ENCODE peak calls at places on chromosomes 2 and 18, in eight cellular contexts. I is SK-N-SH; Z is lung; E is neural progenitor cell; C is brain microvascular endothelial cell; D is fibroblast of lung; T is thyroid gland; A is CD8-positive, alpha-beta memory T cell. G is an unnamed sample. For H3K36me3, the result is how much of the 10 kb centered on the place peaks cover.

GRCh38 chr18:60064271-60064670 is 164.5 kb downstream of the PMAIP1 start:
- DNase-seq in I (no peak), Z (no peak), E (no peak), C (no peak), D (peak), T (no peak), A (no peak), G (no peak)

GRCh38 chr18:62629031-62629430 is 86.3 kb upstream of the PHLPP1 start:
- DNase-seq in I (no peak), Z (no peak), E (no peak), C (no peak), D (no peak), T (no peak), A (no peak), G (no peak)

GRCh38 chr18:7658701-7659100 is 91.6 kb downstream of the PTPRM start:
- DNase-seq in I (no peak), Z (no peak), E (no peak), C (no peak), D (peak), T (no peak), A (no peak), G (no peak)

GRCh38 chr2:190829642-190830041 is 51.0 kb upstream of the GLS start:
- DNase-seq in I (no peak), Z (no peak), E (no peak), C (no peak), D (no peak), T (no peak), A (no peak), G (no peak)

GRCh38 chr18:9380101-9380500 is 45.5 kb downstream of the TWSG1 start:
- DNase-seq in I (no peak), Z (no peak), E (no peak), C (no peak), D (peak), T (no peak), A (no peak), G (no peak)

GRCh38 chr2:42239289-42239661 is 70.1 kb downstream of the EML4 start:
- DNase-seq in I (no peak), Z (no peak), E (no peak), C (no peak), D (no peak), T (no peak), A (no peak), G (no peak)

GRCh38 chr18:48007955-48008701 is 77.7 kb upstream of the SMAD2 start:
- DNase-seq in I (peak), Z (peak), E (peak), C (no peak), D (peak), T (peak), A (no peak), G (peak)

GRCh38 chr18:55337153-55337552 is 250.8 kb downstream of the TCF4 start:
- DNase-seq in I (no peak), Z (no peak), E (no peak), C (no peak), D (no peak), T (no peak), A (no peak), G (no peak)

GRCh38 chr2:144464730-144465129 is 55.2 kb downstream of the ZEB2 start:
- DNase-seq in I (no peak), Z (no peak), E (no peak), C (no peak), D (no peak), T (no peak), A (no peak), G (no peak)

GRCh38 chr2:167342769-167343168 is 454.5 kb downstream of the XIRP2 start:
- DNase-seq in I (peak), Z (no peak), E (peak), C (no peak), D (no peak), T (no peak), A (no peak), G (no peak)

GRCh38 chr2:167340322-167340721 is 452.0 kb downstream of the XIRP2 start:
- DNase-seq in I (no peak), Z (no peak), E (no peak), C (no peak), D (no peak), T (no peak), A (no peak), G (no peak)

DNA sequence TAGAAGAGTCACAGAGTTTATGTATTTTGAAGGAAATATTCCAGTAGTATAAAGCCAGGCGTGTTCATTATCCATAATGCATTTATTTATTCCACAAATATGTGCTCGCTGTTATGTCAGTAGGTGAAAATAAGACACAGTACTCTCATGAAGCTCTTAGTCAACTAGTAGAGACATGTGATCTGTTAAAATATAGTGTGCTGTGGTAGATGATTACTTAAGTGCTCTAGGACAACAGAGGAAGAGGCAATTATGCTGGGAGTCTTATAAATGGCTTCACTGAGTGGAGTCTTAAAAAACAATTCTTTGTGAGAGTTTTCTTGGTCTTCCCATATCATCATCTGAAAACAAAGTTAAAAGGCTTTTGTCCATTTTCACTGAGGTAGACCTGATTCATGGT is 457.3 kb downstream of the XIRP2 start:
- DNase-seq in I (no peak), Z (no peak), E (no peak), C (no peak), D (no peak), T (no peak), A (no peak), G (no peak)
- H3K27ac ChIP-seq in I (no peak), Z (no peak), E (no peak), C (no peak), D (no peak), T (no peak), A (no peak), G (no peak)

DNA sequence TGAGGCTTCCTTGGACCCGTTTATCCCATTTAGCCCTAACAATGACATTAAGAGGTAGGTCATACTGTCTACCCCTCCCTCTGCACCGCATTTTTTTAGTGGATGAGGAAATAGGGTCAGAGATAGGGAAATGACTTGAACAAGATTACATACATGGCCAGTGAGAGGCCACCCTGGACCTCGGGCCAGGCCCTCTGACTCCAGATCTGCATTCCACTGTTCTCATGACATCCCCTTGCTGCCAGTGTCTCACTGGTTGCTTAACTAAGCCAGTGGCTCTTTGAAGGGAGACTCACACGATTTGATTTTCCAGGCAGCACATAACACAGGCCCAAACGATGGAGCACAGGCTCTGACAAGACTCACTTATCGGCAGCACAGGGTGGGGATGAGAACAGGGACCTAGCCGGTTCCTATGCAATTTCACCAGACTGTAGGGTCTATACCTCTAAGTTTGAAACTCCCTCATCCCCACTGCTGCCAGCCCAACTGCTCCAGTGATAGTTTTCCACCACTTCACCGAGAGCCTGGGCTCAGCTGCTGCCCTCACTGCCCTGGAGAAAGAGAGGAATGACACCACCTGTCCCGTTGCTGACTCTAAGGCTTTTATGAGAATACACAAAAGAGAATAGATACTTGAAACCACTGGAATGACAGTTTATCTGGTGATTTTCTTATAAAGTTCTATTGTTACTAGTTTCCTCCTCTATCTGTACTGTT is 82.5 kb downstream of the TMEM247 start:
- DNase-seq in I (no peak), Z (no peak), E (no peak), C (no peak), D (no peak), T (no peak), A (no peak), G (no peak)
- H3K36me3 ChIP-seq in I (under half), Z (under half), E (under half), C (under half), D (under half), T (under half), A (under half), G (under half)

GRCh38 chr2:120740375-120740764 is 4.7 kb downstream of the GLI2 start:
- DNase-seq in I (no peak), Z (no peak), E (peak), C (no peak), D (no peak), T (no peak), A (no peak), G (no peak)

GRCh38 chr2:120738786-120739771 is 3.4 kb downstream of the GLI2 start:
- DNase-seq in I (no peak), Z (peak), E (peak), C (no peak), D (no peak), T (no peak), A (no peak), G (peak)

GRCh38 chr2:120740765-120741513 is 5.3 kb downstream of the GLI2 start:
- DNase-seq in I (peak), Z (peak), E (peak), C (no peak), D (peak), T (no peak), A (no peak), G (no peak)

GRCh38 chr2:120743657-120744056 is 8.0 kb downstream of the GLI2 start:
- DNase-seq in I (no peak), Z (peak), E (no peak), C (no peak), D (no peak), T (no peak), A (no peak), G (no peak)

DNA sequence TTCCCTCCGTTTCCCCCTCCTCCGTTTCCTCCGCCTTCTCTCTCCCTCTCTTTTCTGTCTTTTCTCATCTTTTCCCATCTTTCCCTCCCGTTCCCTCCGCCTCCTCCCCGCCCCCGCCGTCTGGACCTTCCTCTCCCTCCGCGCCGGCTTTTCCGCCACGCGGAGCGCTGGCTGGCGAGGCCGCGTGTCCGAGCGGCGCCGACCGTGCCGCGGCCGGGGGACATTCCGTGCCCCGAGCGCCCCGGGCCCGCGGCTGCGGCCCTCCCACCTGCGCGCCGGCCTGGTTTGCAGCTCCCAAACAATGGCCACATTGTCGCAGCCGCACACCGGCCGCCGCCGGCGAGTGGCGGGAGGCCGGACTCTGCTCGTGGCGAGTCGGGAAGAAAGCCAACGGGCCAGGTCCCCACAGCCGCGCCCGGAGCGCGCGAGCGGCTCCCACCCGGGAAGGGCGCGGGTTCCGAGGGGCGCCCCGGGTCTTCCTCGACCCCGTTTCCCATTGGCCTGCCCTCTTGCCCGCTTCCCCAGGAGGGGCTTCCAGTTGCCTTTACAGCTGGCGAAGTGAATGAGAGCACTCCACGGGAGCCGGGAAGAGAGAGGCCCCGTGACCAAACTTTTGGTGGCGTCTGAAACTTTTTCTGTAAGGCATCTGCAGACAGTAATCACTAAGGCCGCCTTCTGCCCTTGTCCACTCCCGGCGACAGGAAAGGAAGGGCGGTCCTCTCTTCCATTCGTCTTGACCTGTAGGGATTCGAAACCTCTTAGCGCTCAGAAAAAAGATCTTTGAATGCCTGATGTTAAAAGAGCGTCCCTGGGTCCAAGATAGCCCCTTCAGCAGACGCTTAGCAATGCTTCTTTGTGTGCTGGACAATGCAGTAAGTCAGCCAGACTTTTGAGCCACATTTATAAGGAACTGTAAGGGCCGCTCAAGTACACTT is 6.1 kb downstream of the GLI2 start:
- DNase-seq in I (peak), Z (peak), E (peak), C (no peak), D (no peak), T (no peak), A (no peak), G (peak)
- H3K27ac ChIP-seq in I (no peak), Z (no peak), E (peak), C (peak), D (no peak), T (no peak), A (no peak), G (no peak)

GRCh38 chr2:99376254-99376864 is 39.2 kb downstream of the EIF5B start:
- DNase-seq in I (no peak), Z (no peak), E (no peak), C (no peak), D (no peak), T (no peak), A (no peak), G (no peak)

GRCh38 chr2:99380376-99381010 is 43.3 kb downstream of the EIF5B start:
- DNase-seq in I (no peak), Z (no peak), E (no peak), C (no peak), D (peak), T (no peak), A (no peak), G (no peak)

GRCh38 chr2:99374747-99375146 is 37.6 kb downstream of the EIF5B start:
- DNase-seq in I (no peak), Z (no peak), E (no peak), C (no peak), D (no peak), T (no peak), A (no peak), G (no peak)

GRCh38 chr2:99382163-99382562 is 45.0 kb downstream of the EIF5B start:
- DNase-seq in I (no peak), Z (no peak), E (no peak), C (no peak), D (no peak), T (no peak), A (no peak), G (no peak)

DNA sequence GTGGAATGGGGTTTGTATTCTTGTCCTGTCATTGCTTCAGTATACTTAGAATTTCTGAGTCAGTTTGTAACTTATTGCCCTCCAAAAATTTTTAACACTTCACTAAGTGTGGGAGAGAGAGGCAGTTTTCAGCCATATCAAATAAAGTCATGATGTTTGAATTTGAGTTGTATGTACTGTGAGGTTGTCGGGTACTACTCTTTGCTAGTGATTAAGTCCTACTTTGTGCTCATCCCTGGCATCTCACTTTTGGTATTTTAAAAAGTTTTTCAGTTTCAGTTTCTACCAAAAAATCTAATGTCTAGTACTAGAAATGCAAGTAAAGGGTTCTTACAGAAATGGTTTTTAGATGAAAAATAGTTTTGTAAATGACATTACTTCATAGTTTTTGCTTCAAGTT is 40.7 kb downstream of the EIF5B start:
- DNase-seq in I (no peak), Z (no peak), E (no peak), C (no peak), D (no peak), T (no peak), A (no peak), G (no peak)
- H3K36me3 ChIP-seq in I (half or more), Z (under half), E (under half), C (under half), D (under half), T (under half), A (under half), G (half or more)

GRCh38 chr2:127219716-127220090 is 396 bp downstream of the CYP27C1 start:
- DNase-seq in I (peak), Z (no peak), E (peak), C (no peak), D (peak), T (peak), A (no peak), G (no peak)

GRCh38 chr2:127218843-127219715 is 1.0 kb downstream of the CYP27C1 start:
- DNase-seq in I (peak), Z (no peak), E (peak), C (no peak), D (peak), T (no peak), A (no peak), G (no peak)

GRCh38 chr2:127217470-127218325 is 2.4 kb downstream of the CYP27C1 start:
- DNase-seq in I (no peak), Z (no peak), E (no peak), C (no peak), D (peak), T (no peak), A (no peak), G (no peak)

GRCh38 chr2:127220102-127220806 is at the start of gene CYP27C1:
- DNase-seq in I (peak), Z (no peak), E (peak), C (no peak), D (peak), T (peak), A (no peak), G (no peak)

DNA sequence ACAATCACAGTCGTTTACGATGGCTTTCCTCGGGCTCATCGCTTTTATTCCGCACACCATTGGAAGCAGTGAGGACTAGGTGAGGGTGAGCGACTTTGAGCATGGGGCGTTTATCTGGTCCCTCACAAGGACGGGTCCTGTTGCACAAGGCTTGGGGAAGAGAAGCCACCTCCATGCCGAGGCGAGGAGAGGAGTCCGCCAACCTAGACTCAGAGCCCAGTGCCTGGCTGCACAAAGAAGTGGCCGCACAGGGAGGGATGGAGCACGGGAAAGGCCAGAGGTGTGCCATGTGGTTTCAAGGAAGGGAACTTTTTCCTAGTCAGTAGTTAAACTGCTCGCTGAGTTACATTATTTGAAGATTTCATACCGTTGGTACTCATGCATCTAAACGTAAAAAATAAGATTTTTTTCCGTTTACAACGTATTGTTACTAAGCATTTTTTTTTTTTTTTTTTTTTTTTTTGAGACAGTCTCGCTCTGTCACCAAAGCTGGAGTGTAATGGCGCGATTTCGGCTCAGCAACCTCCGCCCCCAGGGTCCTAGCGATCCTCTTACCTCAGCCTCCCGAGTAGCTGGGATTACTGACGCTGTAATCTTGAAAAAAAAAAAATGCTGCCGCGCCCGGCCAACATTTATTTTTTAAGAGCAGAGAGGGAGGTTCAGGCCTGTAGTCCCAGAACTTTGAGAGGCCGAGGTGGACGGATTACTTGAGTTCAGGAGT is 868 bp upstream of the CYP27C1 start:
- DNase-seq in I (no peak), Z (no peak), E (peak), C (no peak), D (peak), T (peak), A (no peak), G (no peak)
- H3K27ac ChIP-seq in I (no peak), Z (no peak), E (peak), C (no peak), D (no peak), T (no peak), A (no peak), G (no peak)